ENCODE peak calls at places on chromosomes 16 and 17, in five cellular contexts. J is nucleus accumbens; B is nephron progenitor cell; G is NCI-H187; M is stimulated activated CD4-positive, alpha-beta T cell treated with anti-CD3 and anti-CD28 coated beads, Interleukin-2, amount 100 ng/mL, for 48 hours. E is an unnamed sample.

GRCh38 chr17:10067446-10068143 is 130.8 kb downstream of the GAS7 start:
- DNase-seq in M (no peak), J (no peak), B (no peak), G (no peak), E (no peak)

GRCh38 chr16:9469512-9469911 is 378.1 kb downstream of the HAPSTR1 start:
- DNase-seq in G (no peak), M (no peak), B (no peak), J (no peak), E (no peak)

GRCh38 chr17:7228920-7229319 is 5.4 kb downstream of the DVL2 start:
- DNase-seq in J (no peak), B (no peak), M (no peak), G (no peak), E (no peak)

GRCh38 chr16:68792465-68793324 is 50.6 kb upstream of the TANGO6 start:
- DNase-seq in J (no peak), M (no peak), G (no peak), B (no peak), E (no peak)

GRCh38 chr17:9256361-9256943 is 235.1 kb downstream of the NTN1 start:
- DNase-seq in M (no peak), J (no peak), G (no peak), B (no peak), E (no peak)

GRCh38 chr16:48014349-48015135 is 141.3 kb downstream of the ABCC12 start:
- DNase-seq in J (no peak), G (no peak), B (peak), M (no peak), E (peak)

GRCh38 chr16:79093554-79093967 is 507.0 kb downstream of the MAF start:
- DNase-seq in B (no peak), J (no peak), G (no peak), M (peak), E (no peak)

GRCh38 chr16:456891-457483 is 31.5 kb downstream of the RAB11FIP3 start:
- DNase-seq in M (no peak), J (peak), B (no peak), G (no peak), E (no peak)

GRCh38 chr17:37490022-37490587 is 414 bp downstream of the DUSP14 start:
- DNase-seq in M (peak), J (peak), G (peak), B (peak), E (no peak)

GRCh38 chr16:87850009-87851006 is 19.0 kb downstream of the SLC7A5 start:
- DNase-seq in J (peak), M (peak), B (peak), G (no peak), E (no peak)

GRCh38 chr17:67385122-67385988 is 8.3 kb downstream of the PITPNC1 start:
- DNase-seq in B (no peak), M (no peak), G (no peak), J (no peak), E (no peak)

GRCh38 chr16:83272201-83272600 is 535.6 kb upstream of the HSBP1 start:
- DNase-seq in G (no peak), B (no peak), J (no peak), M (no peak), E (no peak)

GRCh38 chr17:53837131-53837530 is 14.4 kb downstream of the KIF2B start:
- DNase-seq in M (no peak), J (no peak), B (no peak), G (no peak), E (no peak)

GRCh38 chr17:39845052-39845976 is 18.8 kb downstream of the IKZF3 start:
- DNase-seq in B (no peak), M (no peak), G (no peak), J (no peak), E (no peak)

GRCh38 chr16:1879477-1879876 is 7.5 kb upstream of the MEIOB start:
- DNase-seq in J (no peak), G (no peak), M (no peak), B (no peak), E (no peak)

GRCh38 chr16:83574388-83574787 is 233.4 kb upstream of the HSBP1 start:
- DNase-seq in M (no peak), G (no peak), J (no peak), B (no peak), E (no peak)

GRCh38 chr17:48522990-48523389 is 7.8 kb downstream of the HOXB1 start:
- DNase-seq in G (no peak), M (no peak), J (no peak), B (no peak), E (no peak)

GRCh38 chr17:76957600-76958464 is 89.6 kb downstream of the MGAT5B start:
- DNase-seq in B (no peak), M (no peak), J (no peak), G (no peak), E (no peak)

GRCh38 chr17:29250666-29251065 is 4.0 kb downstream of the CRYBA1 start:
- DNase-seq in G (no peak), J (no peak), M (no peak), B (no peak), E (no peak)

GRCh38 chr16:88634141-88634993 is 4.0 kb upstream of the IL17C start:
- DNase-seq in J (no peak), M (peak), G (no peak), B (peak), E (no peak)

GRCh38 chr17:28896884-28897768 is at the start of gene FLOT2:
- DNase-seq in M (peak), G (peak), J (no peak), B (peak), E (no peak)

GRCh38 chr16:57166951-57167350 is 18.9 kb downstream of the PSME3IP1 start:
- DNase-seq in G (no peak), J (no peak), B (no peak), M (no peak), E (no peak)

GRCh38 chr16:56263711-56264608 is 72.7 kb downstream of the GNAO1 start:
- DNase-seq in G (no peak), M (no peak), J (peak), B (peak), E (no peak)

GRCh38 chr17:69669441-69670178 is 255.1 kb downstream of the MAP2K6 start:
- DNase-seq in B (no peak), M (no peak), G (no peak), J (no peak), E (no peak)

GRCh38 chr17:34647511-34647910 is 68.1 kb downstream of the TMEM132E start:
- DNase-seq in G (no peak), J (no peak), B (no peak), M (no peak), E (no peak)

GRCh38 chr17:81097134-81097942 is 62.4 kb downstream of the BAIAP2 start:
- DNase-seq in B (peak), M (peak), J (peak), G (no peak), E (no peak)

GRCh38 chr16:66335704-66336329 is 30.7 kb upstream of the CDH5 start:
- DNase-seq in B (no peak), J (peak), G (peak), M (no peak), E (no peak)

E was measured in Panc1.